ENCODE peak calls at places on chromosomes 2 and 18, in ten cellular contexts. One of them, this sample, is unnamed.

GRCh38 chr2:98295275-98295674 is 51.0 kb upstream of the CNGA3 start:
- DNase-seq in GM12878: no peak
- DNase-seq in MM.1S: no peak
- DNase-seq in H1: no peak
- DNase-seq in neuronal stem cell: no peak
- DNase-seq in mammary epithelial cell: no peak
- DNase-seq in OCI-LY7: no peak
- DNase-seq in K562: no peak
- DNase-seq in Karpas-422: no peak
- DNase-seq in IMR-90: no peak
- DNase-seq in this sample: no peak

GRCh38 chr2:126658910-126659613 is 3.1 kb downstream of the GYPC start:
- DNase-seq in H1: no peak
- DNase-seq in IMR-90: peak
- DNase-seq in Karpas-422: peak
- DNase-seq in mammary epithelial cell: no peak
- DNase-seq in GM12878: peak
- DNase-seq in neuronal stem cell: no peak
- DNase-seq in OCI-LY7: peak
- DNase-seq in K562: no peak
- DNase-seq in MM.1S: peak
- DNase-seq in this sample: no peak

GRCh38 chr18:22822024-22822423 is 111.1 kb upstream of the RBBP8 start:
- DNase-seq in neuronal stem cell: peak
- DNase-seq in GM12878: no peak
- DNase-seq in IMR-90: peak
- DNase-seq in MM.1S: no peak
- DNase-seq in H1: peak
- DNase-seq in OCI-LY7: no peak
- DNase-seq in mammary epithelial cell: peak
- DNase-seq in K562: no peak
- DNase-seq in Karpas-422: no peak
- DNase-seq in this sample: peak

GRCh38 chr2:54392925-54393324 is 63.2 kb upstream of the SPTBN1 start:
- DNase-seq in K562: no peak
- DNase-seq in IMR-90: no peak
- DNase-seq in MM.1S: no peak
- DNase-seq in mammary epithelial cell: no peak
- DNase-seq in H1: no peak
- DNase-seq in GM12878: no peak
- DNase-seq in Karpas-422: no peak
- DNase-seq in OCI-LY7: no peak
- DNase-seq in neuronal stem cell: no peak
- DNase-seq in this sample: no peak

GRCh38 chr2:165868211-165868610 is 74.2 kb upstream of the GALNT3 start:
- DNase-seq in mammary epithelial cell: no peak
- DNase-seq in OCI-LY7: no peak
- DNase-seq in H1: no peak
- DNase-seq in Karpas-422: no peak
- DNase-seq in GM12878: no peak
- DNase-seq in IMR-90: peak
- DNase-seq in MM.1S: no peak
- DNase-seq in neuronal stem cell: no peak
- DNase-seq in K562: no peak
- DNase-seq in this sample: no peak

GRCh38 chr2:218827701-218828476 is 3.7 kb downstream of the PRKAG3 start:
- DNase-seq in K562: no peak
- DNase-seq in neuronal stem cell: no peak
- DNase-seq in H1: no peak
- DNase-seq in Karpas-422: no peak
- DNase-seq in GM12878: no peak
- DNase-seq in IMR-90: no peak
- DNase-seq in mammary epithelial cell: no peak
- DNase-seq in MM.1S: no peak
- DNase-seq in OCI-LY7: no peak
- DNase-seq in this sample: no peak

GRCh38 chr18:3726241-3726951 is 276.4 kb downstream of the TGIF1 start:
- DNase-seq in neuronal stem cell: no peak
- DNase-seq in H1: no peak
- DNase-seq in IMR-90: no peak
- DNase-seq in OCI-LY7: peak
- DNase-seq in mammary epithelial cell: no peak
- DNase-seq in Karpas-422: no peak
- DNase-seq in GM12878: no peak
- DNase-seq in K562: no peak
- DNase-seq in MM.1S: no peak
- DNase-seq in this sample: no peak

GRCh38 chr2:176455865-176456291 is 186.6 kb downstream of the MTX2 start:
- DNase-seq in IMR-90: peak
- DNase-seq in K562: peak
- DNase-seq in MM.1S: no peak
- DNase-seq in GM12878: no peak
- DNase-seq in H1: no peak
- DNase-seq in Karpas-422: peak
- DNase-seq in neuronal stem cell: peak
- DNase-seq in mammary epithelial cell: no peak
- DNase-seq in OCI-LY7: no peak
- DNase-seq in this sample: peak

GRCh38 chr2:70143314-70144150 is 47.3 kb downstream of the C2orf42 start:
- DNase-seq in GM12878: no peak
- DNase-seq in H1: no peak
- DNase-seq in IMR-90: peak
- DNase-seq in MM.1S: peak
- DNase-seq in OCI-LY7: no peak
- DNase-seq in neuronal stem cell: no peak
- DNase-seq in mammary epithelial cell: peak
- DNase-seq in Karpas-422: peak
- DNase-seq in K562: peak
- DNase-seq in this sample: peak
- H2AFZ ChIP-seq in GM12878: peak
- H2AFZ ChIP-seq in H1: no peak
- H2AFZ ChIP-seq in IMR-90: peak
- H2AFZ ChIP-seq in MM.1S: peak
- H2AFZ ChIP-seq in OCI-LY7: peak
- H2AFZ ChIP-seq in neuronal stem cell: no peak
- H2AFZ ChIP-seq in mammary epithelial cell: peak
- H2AFZ ChIP-seq in Karpas-422: no peak
- H2AFZ ChIP-seq in K562: peak
- H2AFZ ChIP-seq in this sample: no peak

GRCh38 chr18:50105027-50105426 is 89.9 kb downstream of the MYO5B start:
- DNase-seq in neuronal stem cell: no peak
- DNase-seq in H1: no peak
- DNase-seq in GM12878: no peak
- DNase-seq in K562: no peak
- DNase-seq in MM.1S: no peak
- DNase-seq in Karpas-422: no peak
- DNase-seq in OCI-LY7: no peak
- DNase-seq in mammary epithelial cell: no peak
- DNase-seq in IMR-90: no peak
- DNase-seq in this sample: no peak

GRCh38 chr18:50097702-50098101 is 97.2 kb downstream of the MYO5B start:
- DNase-seq in mammary epithelial cell: peak
- DNase-seq in OCI-LY7: no peak
- DNase-seq in H1: no peak
- DNase-seq in K562: no peak
- DNase-seq in IMR-90: no peak
- DNase-seq in Karpas-422: no peak
- DNase-seq in GM12878: no peak
- DNase-seq in neuronal stem cell: no peak
- DNase-seq in MM.1S: peak
- DNase-seq in this sample: no peak

GRCh38 chr18:50104421-50104820 is 90.5 kb downstream of the MYO5B start:
- DNase-seq in IMR-90: no peak
- DNase-seq in MM.1S: no peak
- DNase-seq in H1: no peak
- DNase-seq in GM12878: no peak
- DNase-seq in K562: no peak
- DNase-seq in OCI-LY7: no peak
- DNase-seq in mammary epithelial cell: peak
- DNase-seq in neuronal stem cell: no peak
- DNase-seq in Karpas-422: no peak
- DNase-seq in this sample: no peak

GRCh38 chr18:50096766-50097435 is 98.0 kb downstream of the MYO5B start:
- DNase-seq in K562: no peak
- DNase-seq in GM12878: no peak
- DNase-seq in H1: no peak
- DNase-seq in MM.1S: no peak
- DNase-seq in IMR-90: no peak
- DNase-seq in mammary epithelial cell: peak
- DNase-seq in Karpas-422: no peak
- DNase-seq in OCI-LY7: no peak
- DNase-seq in neuronal stem cell: no peak
- DNase-seq in this sample: no peak

DNA sequence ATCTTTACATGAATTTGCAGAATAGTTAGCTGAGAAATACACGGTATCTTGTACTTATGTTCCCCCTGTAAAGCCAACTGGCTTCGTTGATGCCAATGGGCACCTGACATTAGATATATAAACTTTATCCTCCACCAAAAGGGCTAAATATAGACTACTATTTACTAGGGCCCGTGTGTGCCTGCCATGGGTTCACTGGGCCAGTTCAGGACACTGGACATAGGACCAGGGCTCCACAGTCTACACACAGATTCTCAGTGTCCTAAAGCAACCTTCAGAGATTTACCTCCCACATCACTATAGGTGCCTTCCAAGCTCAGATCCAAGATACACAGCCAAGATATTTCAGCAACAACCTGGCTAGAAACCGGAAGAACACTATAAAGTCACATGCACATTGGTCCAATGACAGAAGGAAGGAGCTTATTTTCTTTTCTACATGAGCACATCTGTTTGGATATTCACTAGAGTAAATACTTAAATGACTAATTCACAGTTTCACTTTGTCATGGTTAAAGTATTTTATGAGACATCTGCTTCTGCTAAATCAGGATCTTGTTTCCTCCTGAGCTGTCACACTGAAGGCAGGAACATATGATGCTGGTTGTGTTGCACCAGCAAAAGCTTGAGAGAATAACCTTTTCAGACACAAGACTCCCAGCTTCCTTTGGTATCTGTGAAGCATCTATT is 95.1 kb downstream of the MYO5B start:
- DNase-seq in mammary epithelial cell: peak
- DNase-seq in MM.1S: peak
- DNase-seq in K562: no peak
- DNase-seq in H1: no peak
- DNase-seq in GM12878: peak
- DNase-seq in OCI-LY7: no peak
- DNase-seq in neuronal stem cell: no peak
- DNase-seq in IMR-90: peak
- DNase-seq in Karpas-422: no peak
- DNase-seq in this sample: no peak
- H2AFZ ChIP-seq in mammary epithelial cell: no peak
- H2AFZ ChIP-seq in MM.1S: no peak
- H2AFZ ChIP-seq in K562: no peak
- H2AFZ ChIP-seq in H1: no peak
- H2AFZ ChIP-seq in GM12878: peak
- H2AFZ ChIP-seq in OCI-LY7: no peak
- H2AFZ ChIP-seq in neuronal stem cell: no peak
- H2AFZ ChIP-seq in IMR-90: no peak
- H2AFZ ChIP-seq in Karpas-422: no peak
- H2AFZ ChIP-seq in this sample: no peak

GRCh38 chr2:181955010-181955409 is 30.6 kb upstream of the PPP1R1C start:
- DNase-seq in mammary epithelial cell: peak
- DNase-seq in K562: no peak
- DNase-seq in IMR-90: peak
- DNase-seq in OCI-LY7: no peak
- DNase-seq in GM12878: no peak
- DNase-seq in neuronal stem cell: no peak
- DNase-seq in H1: no peak
- DNase-seq in MM.1S: no peak
- DNase-seq in Karpas-422: no peak
- DNase-seq in this sample: no peak
- H2AFZ ChIP-seq in mammary epithelial cell: no peak
- H2AFZ ChIP-seq in K562: peak
- H2AFZ ChIP-seq in IMR-90: no peak
- H2AFZ ChIP-seq in OCI-LY7: peak
- H2AFZ ChIP-seq in GM12878: no peak
- H2AFZ ChIP-seq in neuronal stem cell: no peak
- H2AFZ ChIP-seq in H1: no peak
- H2AFZ ChIP-seq in MM.1S: no peak
- H2AFZ ChIP-seq in Karpas-422: peak
- H2AFZ ChIP-seq in this sample: peak

DNA sequence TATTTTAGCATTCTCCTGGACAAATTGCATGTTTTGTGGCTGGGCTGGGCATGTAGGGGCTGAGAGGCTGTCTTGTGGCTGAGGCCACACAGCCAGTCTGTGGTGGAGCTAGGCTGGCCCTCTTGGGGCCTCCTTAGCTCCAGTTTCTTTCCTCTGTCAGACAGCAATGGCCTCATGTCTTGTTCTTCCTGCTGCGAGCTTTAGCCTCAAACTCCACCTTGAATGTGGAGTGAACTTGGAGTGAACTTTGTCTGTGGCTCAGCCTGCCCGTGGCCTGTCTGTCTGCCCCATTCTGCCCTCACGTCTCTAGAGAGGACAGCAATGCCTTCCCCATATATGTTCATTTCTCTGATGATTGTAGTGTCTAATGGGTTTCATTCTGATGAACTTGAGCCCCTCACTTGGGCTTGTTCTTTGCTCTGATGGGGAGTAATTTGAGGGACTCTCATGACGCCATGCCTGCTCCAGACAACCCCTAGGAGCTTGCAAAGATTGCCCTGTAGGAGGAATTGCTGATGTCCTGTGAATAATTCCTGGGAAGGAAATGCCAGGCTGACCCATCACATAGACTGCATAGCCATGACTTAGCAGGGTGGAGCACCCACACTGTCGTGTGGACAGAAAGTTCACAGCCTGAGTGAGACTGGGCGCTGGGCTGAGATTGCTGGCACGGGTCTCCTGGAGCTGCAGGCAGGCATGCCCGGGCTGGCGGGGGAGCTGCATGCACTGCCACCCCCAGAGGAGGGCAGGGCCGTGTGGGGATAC is 42.6 kb downstream of the ASAP2 start:
- DNase-seq in OCI-LY7: no peak
- DNase-seq in MM.1S: no peak
- DNase-seq in H1: no peak
- DNase-seq in neuronal stem cell: no peak
- DNase-seq in GM12878: no peak
- DNase-seq in IMR-90: peak
- DNase-seq in K562: no peak
- DNase-seq in mammary epithelial cell: peak
- DNase-seq in Karpas-422: no peak
- DNase-seq in this sample: no peak
- H2AFZ ChIP-seq in OCI-LY7: no peak
- H2AFZ ChIP-seq in MM.1S: no peak
- H2AFZ ChIP-seq in H1: no peak
- H2AFZ ChIP-seq in neuronal stem cell: no peak
- H2AFZ ChIP-seq in GM12878: no peak
- H2AFZ ChIP-seq in IMR-90: peak
- H2AFZ ChIP-seq in K562: no peak
- H2AFZ ChIP-seq in mammary epithelial cell: peak
- H2AFZ ChIP-seq in Karpas-422: no peak
- H2AFZ ChIP-seq in this sample: no peak